ENCODE peak calls at places on chromosomes 4 and X, in five cellular contexts. Y, X, Q, W and E are unnamed samples.

GRCh38 chr4:15695240-15695699 is 7.6 kb upstream of the BST1 start:
- DNase-seq in Y (no peak), X (no peak), Q (no peak), W (no peak), E (no peak)

GRCh38 chr4:108852691-108853090 is 89.8 kb upstream of the ETNPPL start:
- DNase-seq in Y (no peak), X (no peak), Q (no peak), W (no peak), E (no peak)

GRCh38 chrX:135086197-135086854 is 34.0 kb downstream of the ETDB start:
- DNase-seq in Y (peak), X (no peak), Q (no peak), W (no peak), E (peak)

GRCh38 chr4:40395908-40396806 is 61.0 kb downstream of the CHRNA9 start:
- DNase-seq in Y (no peak), X (no peak), Q (no peak), W (no peak), E (no peak)

GRCh38 chr4:92600638-92601037 is 296.9 kb downstream of the GRID2 start:
- DNase-seq in Y (no peak), X (no peak), Q (no peak), W (no peak), E (no peak)

GRCh38 chrX:37667141-37667540 is 18.4 kb upstream of the XK start:
- DNase-seq in Y (no peak), X (no peak), Q (no peak), W (no peak), E (no peak)

GRCh38 chr4:86319390-86319789 is 40.5 kb downstream of the MAPK10 start:
- DNase-seq in Y (no peak), X (no peak), Q (no peak), W (no peak), E (no peak)

GRCh38 chrX:132411310-132411977 is 77.4 kb downstream of the MBNL3 start:
- DNase-seq in Y (no peak), X (no peak), Q (no peak), W (no peak), E (no peak)

GRCh38 chr4:121794505-121795192 is 6.5 kb upstream of the EXOSC9 start:
- DNase-seq in Y (no peak), X (no peak), Q (no peak), W (no peak), E (no peak)

GRCh38 chr4:1403591-1404572 is 2.4 kb downstream of the NKX1-1 start:
- DNase-seq in Y (no peak), X (no peak), Q (no peak), W (no peak), E (no peak)

GRCh38 chr4:68319040-68319439 is 30.9 kb downstream of the YTHDC1 start:
- DNase-seq in Y (no peak), X (no peak), Q (no peak), W (no peak), E (no peak)

GRCh38 chrX:47749185-47749967 is 87.3 kb upstream of the ZNF81 start:
- DNase-seq in Y (no peak), X (no peak), Q (no peak), W (no peak), E (no peak)

GRCh38 chr4:126306152-126306869 is 991.6 kb downstream of the FAT4 start:
- DNase-seq in Y (no peak), X (no peak), Q (no peak), W (no peak), E (no peak)

GRCh38 chrX:15043538-15043937 is 170.3 kb downstream of the MOSPD2 start:
- DNase-seq in Y (no peak), X (no peak), Q (no peak), W (no peak), E (no peak)

GRCh38 chr4:172578712-172579111 is 589.9 kb upstream of the GALNT7 start:
- DNase-seq in Y (no peak), X (no peak), Q (no peak), W (no peak), E (no peak)

GRCh38 chr4:53010320-53010719 is 148.2 kb downstream of the RASL11B start:
- DNase-seq in Y (no peak), X (no peak), Q (no peak), W (no peak), E (no peak)

GRCh38 chr4:12846368-12846767 is 637.8 kb downstream of the RAB28 start:
- DNase-seq in Y (no peak), X (no peak), Q (no peak), W (no peak), E (peak)